ENCODE peak calls at places on chromosome 18, in seven cellular contexts. R is activated effector memory CD4-positive, alpha-beta T cell treated with anti-CD3 and anti-CD28 coated beads, Interleukin-2, amount 50 U/mL, for 16 hours; J is non-pigmented ciliary epithelial cell; H is NCI-H524; V is stimulated activated CD4-positive, alpha-beta T cell treated with anti-CD3 and anti-CD28 coated beads, Interleukin-12 subunit alpha, Interleukin-12 subunit beta, amount 100 ng/mL, for 4 hours; P is IMR-90; D is fibroblast of pulmonary artery. U is an unnamed sample.

GRCh38 chr18:54769526-54770464 is 58.5 kb upstream of the RAB27B start:
- DNase-seq in H (no peak), R (no peak), V (no peak), D (peak; percentile 19), P (peak; percentile 70), J (no peak), U (peak; percentile 24)

GRCh38 chr18:44518666-44519065 is 162.0 kb upstream of the SETBP1 start:
- DNase-seq in H (no peak), P (no peak), R (no peak), J (no peak), D (peak; percentile 45), V (no peak), U (no peak)

GRCh38 chr18:80109676-80110078 is 615 bp downstream of the ADNP2 start:
- DNase-seq in R (no peak), D (peak; percentile 40), J (no peak), H (peak; percentile 19), P (peak; percentile 31), V (no peak), U (peak; percentile 46)

GRCh38 chr18:44708451-44709083 is 27.9 kb downstream of the SETBP1 start:
- DNase-seq in V (no peak), J (no peak), R (no peak), H (no peak), D (no peak), P (peak; percentile 16), U (peak; percentile 36)

GRCh38 chr18:8519102-8519501 is 90.1 kb upstream of the RAB12 start:
- DNase-seq in R (no peak), V (no peak), D (no peak), P (no peak), H (peak; percentile 55), J (no peak), U (no peak)

GRCh38 chr18:63319383-63320040 is at the start of gene BCL2:
- DNase-seq in R (no peak), J (no peak), V (peak; percentile 41), H (no peak), P (peak; percentile 24), D (peak; percentile 42), U (peak; percentile 39)

GRCh38 chr18:49560277-49561126 is 1.4 kb upstream of the LIPG start:
- DNase-seq in P (no peak), J (no peak), V (no peak), R (no peak), D (no peak), H (no peak), U (no peak)

GRCh38 chr18:74116628-74117554 is 30.7 kb downstream of the FBXO15 start:
- DNase-seq in R (no peak), J (no peak), D (peak; percentile 66), P (peak; percentile 65), H (no peak), V (no peak), U (peak; percentile 35)

GRCh38 chr18:8303151-8303770 is 306.0 kb upstream of the RAB12 start:
- DNase-seq in H (no peak), J (no peak), D (no peak), P (peak; percentile 41), R (no peak), V (no peak), U (no peak)

GRCh38 chr18:53153281-53153680 is 813.3 kb downstream of the DCC start:
- DNase-seq in H (no peak), D (peak; percentile 2), V (no peak), R (no peak), J (no peak), P (no peak), U (no peak)

GRCh38 chr18:55396979-55397378 is 191.0 kb downstream of the TCF4 start:
- DNase-seq in P (no peak), R (no peak), V (no peak), J (no peak), H (no peak), D (no peak), U (no peak)

GRCh38 chr18:58476521-58477210 is 152.2 kb downstream of the ALPK2 start:
- DNase-seq in V (no peak), H (no peak), J (no peak), P (no peak), R (no peak), D (no peak), U (no peak)

GRCh38 chr18:76340410-76340809 is 154.6 kb downstream of the ZNF516 start:
- DNase-seq in P (no peak), J (no peak), D (no peak), R (no peak), H (no peak), V (no peak), U (no peak)

GRCh38 chr18:21747764-21748693 is 7.4 kb downstream of the MIB1 start:
- DNase-seq in P (no peak), R (no peak), H (no peak), J (no peak), V (no peak), D (no peak), U (no peak)

GRCh38 chr18:58496937-58497336 is 132.0 kb downstream of the ALPK2 start:
- DNase-seq in H (no peak), J (no peak), R (no peak), D (peak; percentile 3), V (no peak), P (no peak), U (no peak)

GRCh38 chr18:22985250-22985649 is 52.1 kb downstream of the RBBP8 start:
- DNase-seq in V (no peak), H (no peak), J (no peak), P (peak; percentile 23), R (no peak), D (no peak), U (no peak)

GRCh38 chr18:1585881-1586488 is 681.3 kb downstream of the ADCYAP1 start:
- DNase-seq in J (peak; percentile 13), R (no peak), D (peak; percentile 62), V (no peak), H (no peak), P (peak; percentile 3), U (peak; percentile 23)

GRCh38 chr18:48815581-48816324 is 135.0 kb downstream of the SMAD7 start:
- DNase-seq in J (no peak), R (peak; percentile 63), P (peak; percentile 62), V (no peak), D (no peak), H (no peak), U (no peak)

GRCh38 chr18:4789506-4789905 is 334.4 kb upstream of the DLGAP1 start:
- DNase-seq in V (no peak), R (no peak), H (no peak), D (no peak), J (no peak), P (no peak), U (no peak)

GRCh38 chr18:58097127-58097906 is 53.3 kb downstream of the NEDD4L start:
- DNase-seq in R (no peak), P (peak; percentile 37), V (no peak), D (no peak), J (no peak), H (no peak), U (peak; percentile 59)

GRCh38 chr18:7974200-7974874 is 407.2 kb downstream of the PTPRM start:
- DNase-seq in J (no peak), R (no peak), V (no peak), H (no peak), D (no peak), P (no peak), U (no peak)

GRCh38 chr18:60663060-60663989 is 290.8 kb upstream of the MC4R start:
- DNase-seq in R (no peak), J (no peak), P (no peak), V (no peak), D (no peak), H (no peak), U (no peak)

GRCh38 chr18:57441395-57441794 is 6.2 kb downstream of the ONECUT2 start:
- DNase-seq in J (no peak), D (no peak), H (no peak), P (peak; percentile 33), V (no peak), R (no peak), U (peak; percentile 30)

GRCh38 chr18:29191263-29191662 is 1014.3 kb upstream of the CDH2 start:
- DNase-seq in V (no peak), H (no peak), P (peak; percentile 45), D (peak; percentile 55), J (no peak), R (no peak), U (peak; percentile 55)

GRCh38 chr18:48519431-48520100 is 19.3 kb upstream of the CTIF start:
- DNase-seq in D (peak; percentile 23), V (no peak), R (no peak), H (no peak), P (no peak), J (no peak), U (no peak)

U was measured in fibroblast of lung.